ENCODE peak calls at places on chromosomes 4 and X, in seven cellular contexts. X is neuronal stem cell, T is endothelial cell of umbilical vein, H is aorta, U is endodermal cell, O is astrocyte, V is mesenchymal stem cell. W is an unnamed sample. For H3K4me1, the result is how much of the 10 kb centered on the place peaks cover.

GRCh38 chr4:27779827-27780226 is 919.2 kb downstream of the STIM2 start:
- DNase-seq in T (no peak), O (no peak), H (no peak), U (peak), X (no peak), V (no peak), W (no peak)

GRCh38 chr4:100069207-100069606 is 119.1 kb upstream of the H2AZ1 start:
- DNase-seq in H (no peak), O (no peak), X (no peak), T (no peak), V (no peak), U (no peak), W (no peak)

GRCh38 chrX:119482497-119483480 is 14.5 kb downstream of the SLC25A5 start:
- DNase-seq in O (peak), U (peak), H (peak), V (peak), T (peak), X (no peak), W (peak)

GRCh38 chrX:101191217-101191750 is 28.3 kb upstream of the DRP2 start:
- DNase-seq in O (no peak), V (no peak), X (peak), T (peak), U (peak), H (peak), W (no peak)

GRCh38 chr4:88619973-88620372 is 27.7 kb downstream of the HERC3 start:
- DNase-seq in X (no peak), U (no peak), V (peak), H (no peak), O (no peak), T (no peak), W (no peak)

GRCh38 chr4:82713856-82714255 is 84.7 kb downstream of the SCD5 start:
- DNase-seq in V (no peak), U (peak), O (peak), H (no peak), T (no peak), X (no peak), W (no peak)

GRCh38 chrX:11151799-11152591 is 40.9 kb downstream of the HCCS start:
- DNase-seq in U (no peak), X (no peak), O (no peak), T (no peak), V (no peak), H (no peak), W (no peak)

GRCh38 chr4:88830576-88830975 is 132.9 kb upstream of the NAP1L5 start:
- DNase-seq in V (no peak), X (no peak), T (no peak), O (no peak), H (no peak), U (no peak), W (no peak)

GRCh38 chrX:147565239-147565638 is 346.5 kb upstream of the FMR1 start:
- DNase-seq in X (no peak), H (no peak), T (no peak), O (no peak), V (no peak), U (no peak), W (no peak)

GRCh38 chrX:40531056-40531826 is 49.5 kb upstream of the ATP6AP2 start:
- DNase-seq in V (no peak), U (no peak), X (no peak), O (no peak), T (no peak), H (no peak), W (no peak)

GRCh38 chr4:159722918-159723317 is 620.0 kb downstream of the RAPGEF2 start:
- DNase-seq in T (no peak), O (no peak), U (no peak), X (no peak), H (no peak), V (no peak), W (no peak)

GRCh38 chr4:70657326-70657725 is 9.0 kb downstream of the JCHAIN start:
- DNase-seq in T (no peak), V (no peak), H (no peak), U (no peak), X (no peak), O (no peak), W (no peak)

GRCh38 chr4:118881512-118882146 is 7.0 kb upstream of the SYNPO2 start:
- DNase-seq in U (peak), H (no peak), O (no peak), X (no peak), V (no peak), T (no peak), W (no peak)

GRCh38 chr4:122766950-122767349 is 34.4 kb downstream of the BBS12 start:
- DNase-seq in H (no peak), U (no peak), O (no peak), T (no peak), X (no peak), V (no peak), W (no peak)

GRCh38 chr4:157564771-157565170 is 344.2 kb downstream of the GRIA2 start:
- DNase-seq in T (no peak), U (no peak), X (no peak), O (no peak), H (no peak), V (no peak), W (no peak)

GRCh38 chr4:125951275-125951887 is 636.6 kb downstream of the FAT4 start:
- DNase-seq in T (no peak), H (no peak), X (no peak), V (no peak), O (peak), U (no peak), W (no peak)

GRCh38 chr4:22906046-22906445 is 213.3 kb downstream of the GBA3 start:
- DNase-seq in T (no peak), U (no peak), X (no peak), H (no peak), V (no peak), O (no peak), W (peak)

GRCh38 chr4:147134536-147135210 is 189.0 kb upstream of the TTC29 start:
- DNase-seq in O (no peak), V (peak), T (no peak), U (no peak), H (no peak), X (no peak), W (no peak)

GRCh38 chr4:167216783-167217182 is 17.5 kb downstream of the SPOCK3 start:
- DNase-seq in T (no peak), U (no peak), V (no peak), O (no peak), H (no peak), X (no peak), W (no peak)

GRCh38 chr4:5276475-5277045 is 225.3 kb downstream of the STK32B start:
- DNase-seq in X (no peak), T (no peak), U (no peak), V (no peak), O (no peak), H (no peak), W (no peak)

GRCh38 chr4:147560632-147561031 is 56.6 kb upstream of the TMEM184C start:
- DNase-seq in T (no peak), H (no peak), U (no peak), O (no peak), V (peak), X (no peak), W (no peak)

GRCh38 chr4:133390198-133390855 is 241.2 kb downstream of the PCDH10 start:
- DNase-seq in T (no peak), V (no peak), U (peak), H (no peak), X (no peak), O (no peak), W (no peak)

GRCh38 chrX:34467437-34467836 is 189.6 kb downstream of the TMEM47 start:
- DNase-seq in T (peak), O (no peak), X (no peak), V (no peak), H (no peak), U (no peak), W (no peak)

GRCh38 chrX:150429577-150429976 is 66.5 kb downstream of the MAMLD1 start:
- DNase-seq in O (peak), V (peak), T (no peak), U (no peak), X (no peak), H (no peak), W (no peak)

GRCh38 chrX:30065226-30065625 is 150.1 kb upstream of the MAGEB2 start:
- DNase-seq in T (peak), V (peak), O (peak), U (no peak), X (no peak), H (no peak), W (no peak)
- H3K27ac ChIP-seq in T (no peak), V (no peak), O (no peak), U (no peak), X (no peak), H (no peak), W (no peak)

GRCh38 chrX:21427086-21427485 is 52.9 kb downstream of the CNKSR2 start:
- DNase-seq in V (no peak), H (no peak), X (no peak), T (no peak), U (no peak), O (no peak), W (no peak)
- H3K4me1 ChIP-seq in V (under half), H (under half), X (under half), T (under half), U (under half), O (under half), W (under half)

GRCh38 chr4:8547912-8548730 is 32.1 kb upstream of the GPR78 start:
- DNase-seq in V (no peak), O (no peak), X (no peak), U (peak), H (no peak), T (no peak), W (no peak)

GRCh38 chr4:8548731-8549351 is 31.4 kb upstream of the GPR78 start:
- DNase-seq in V (no peak), O (no peak), H (no peak), U (peak), X (no peak), T (no peak), W (no peak)

GRCh38 chr4:8545439-8545765 is 34.8 kb upstream of the GPR78 start:
- DNase-seq in V (no peak), O (no peak), T (no peak), H (no peak), U (no peak), X (no peak), W (no peak)

GRCh38 chr4:8546766-8547107 is 33.5 kb upstream of the GPR78 start:
- DNase-seq in T (no peak), U (no peak), V (no peak), O (no peak), X (no peak), H (no peak), W (no peak)

GRCh38 chr4:8547108-8547911 is 32.9 kb upstream of the GPR78 start:
- DNase-seq in H (no peak), X (peak), O (peak), U (peak), V (no peak), T (no peak), W (no peak)
- H3K27ac ChIP-seq in H (no peak), X (no peak), O (peak), U (no peak), V (no peak), T (no peak), W (no peak)

GRCh38 chr4:2857349-2857927 is 13.8 kb downstream of the ADD1 start:
- DNase-seq in V (no peak), T (no peak), X (no peak), O (no peak), H (no peak), U (no peak), W (peak)
- H3K4me1 ChIP-seq in V (under half), T (under half), X (under half), O (under half), H (under half), U (under half), W (under half)

GRCh38 chrX:19760345-19760744 is 127.1 kb downstream of the SH3KBP1 start:
- DNase-seq in T (peak), H (no peak), X (no peak), V (no peak), U (no peak), O (no peak), W (no peak)
- H3K27ac ChIP-seq in T (no peak), H (no peak), X (no peak), V (peak), U (no peak), O (no peak), W (no peak)

W was measured in small intestine.